ENCODE peak calls at places on chromosome 10, in six cellular contexts. One of them, this sample, is unnamed.

GRCh38 chr10:124719213-124719851 is 24.8 kb downstream of the FAM53B start:
- DNase-seq in prostate gland: peak
- DNase-seq in transverse colon: peak
- DNase-seq in NB4: peak
- DNase-seq in progenitor cell of endocrine pancreas: no peak
- DNase-seq in GM23338: peak
- DNase-seq in this sample: no peak

GRCh38 chr10:21919117-21919516 is 84.4 kb downstream of the DNAJC1 start:
- DNase-seq in GM23338: no peak
- DNase-seq in progenitor cell of endocrine pancreas: no peak
- DNase-seq in transverse colon: no peak
- DNase-seq in prostate gland: no peak
- DNase-seq in NB4: no peak
- DNase-seq in this sample: no peak

GRCh38 chr10:68342909-68343516 is 10.3 kb upstream of the PBLD start:
- DNase-seq in transverse colon: no peak
- DNase-seq in NB4: no peak
- DNase-seq in prostate gland: no peak
- DNase-seq in GM23338: no peak
- DNase-seq in progenitor cell of endocrine pancreas: no peak
- DNase-seq in this sample: no peak

GRCh38 chr10:83164134-83164533 is 975.2 kb upstream of the GHITM start:
- DNase-seq in progenitor cell of endocrine pancreas: no peak
- DNase-seq in GM23338: no peak
- DNase-seq in prostate gland: no peak
- DNase-seq in transverse colon: no peak
- DNase-seq in NB4: no peak
- DNase-seq in this sample: no peak

GRCh38 chr10:93072713-93073538 is 767 bp upstream of the CYP26A1 start:
- DNase-seq in progenitor cell of endocrine pancreas: no peak
- DNase-seq in transverse colon: no peak
- DNase-seq in GM23338: peak
- DNase-seq in prostate gland: no peak
- DNase-seq in NB4: no peak
- DNase-seq in this sample: no peak

GRCh38 chr10:9009505-9009904 is 955.0 kb downstream of the GATA3 start:
- DNase-seq in NB4: no peak
- DNase-seq in progenitor cell of endocrine pancreas: no peak
- DNase-seq in prostate gland: no peak
- DNase-seq in GM23338: no peak
- DNase-seq in transverse colon: no peak
- DNase-seq in this sample: no peak

GRCh38 chr10:1150638-1150955 is 94.4 kb downstream of the WDR37 start:
- DNase-seq in GM23338: no peak
- DNase-seq in progenitor cell of endocrine pancreas: no peak
- DNase-seq in NB4: no peak
- DNase-seq in transverse colon: no peak
- DNase-seq in prostate gland: no peak
- DNase-seq in this sample: no peak

GRCh38 chr10:128526793-128527375 is 400.7 kb upstream of the MKI67 start:
- DNase-seq in progenitor cell of endocrine pancreas: no peak
- DNase-seq in prostate gland: no peak
- DNase-seq in GM23338: no peak
- DNase-seq in NB4: no peak
- DNase-seq in transverse colon: no peak
- DNase-seq in this sample: no peak

GRCh38 chr10:121077331-121077730 is 226.2 kb downstream of the WDR11 start:
- DNase-seq in transverse colon: peak
- DNase-seq in GM23338: peak
- DNase-seq in progenitor cell of endocrine pancreas: no peak
- DNase-seq in NB4: peak
- DNase-seq in prostate gland: no peak
- DNase-seq in this sample: peak

GRCh38 chr10:107159871-107160270 is 4.6 kb downstream of the SORCS1 start:
- DNase-seq in prostate gland: no peak
- DNase-seq in NB4: no peak
- DNase-seq in progenitor cell of endocrine pancreas: no peak
- DNase-seq in transverse colon: no peak
- DNase-seq in GM23338: no peak
- DNase-seq in this sample: no peak
- TF ChIP-seq CTCF in prostate gland: no peak
- TF ChIP-seq CTCF in NB4: no peak
- TF ChIP-seq CTCF in progenitor cell of endocrine pancreas: no peak
- TF ChIP-seq CTCF in transverse colon: no peak
- TF ChIP-seq CTCF in GM23338: no peak
- TF ChIP-seq CTCF in this sample: no peak

DNA sequence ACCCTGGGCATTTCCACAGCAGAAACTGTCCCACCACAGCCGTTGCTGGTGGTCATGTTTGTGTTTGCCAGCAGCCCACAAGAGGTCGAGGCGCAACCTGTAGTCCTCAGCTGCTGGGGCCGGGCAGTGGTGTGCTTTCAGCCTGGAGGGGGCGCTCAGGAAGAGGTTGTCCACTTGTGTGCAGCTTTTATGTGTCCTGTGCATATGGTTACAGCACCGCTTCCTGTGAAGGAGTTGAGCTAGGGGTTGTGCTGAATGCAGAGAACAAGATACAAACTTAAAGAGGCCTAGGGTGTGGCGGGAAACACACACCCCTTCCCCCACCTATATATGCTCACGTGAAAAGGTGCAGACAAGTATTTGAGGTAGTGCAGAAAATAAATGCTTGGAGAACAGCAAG is 29.5 kb upstream of the PFKFB3 start:
- DNase-seq in progenitor cell of endocrine pancreas: no peak
- DNase-seq in transverse colon: peak
- DNase-seq in NB4: peak
- DNase-seq in prostate gland: no peak
- DNase-seq in GM23338: peak
- DNase-seq in this sample: no peak
- TF ChIP-seq CTCF in progenitor cell of endocrine pancreas: peak
- TF ChIP-seq CTCF in transverse colon: no peak
- TF ChIP-seq CTCF in NB4: peak
- TF ChIP-seq CTCF in prostate gland: no peak
- TF ChIP-seq CTCF in GM23338: peak
- TF ChIP-seq CTCF in this sample: no peak

GRCh38 chr10:62804384-62805138 is at the start of gene ADO:
- DNase-seq in prostate gland: peak
- DNase-seq in GM23338: peak
- DNase-seq in progenitor cell of endocrine pancreas: peak
- DNase-seq in NB4: peak
- DNase-seq in transverse colon: peak
- DNase-seq in this sample: peak
- TF ChIP-seq CTCF in prostate gland: no peak
- TF ChIP-seq CTCF in GM23338: no peak
- TF ChIP-seq CTCF in progenitor cell of endocrine pancreas: no peak
- TF ChIP-seq CTCF in NB4: no peak
- TF ChIP-seq CTCF in transverse colon: no peak
- TF ChIP-seq CTCF in this sample: no peak

GRCh38 chr10:95225136-95225535 is 31.1 kb downstream of the ACSM6 start:
- DNase-seq in GM23338: no peak
- DNase-seq in NB4: no peak
- DNase-seq in progenitor cell of endocrine pancreas: no peak
- DNase-seq in prostate gland: no peak
- DNase-seq in transverse colon: no peak
- DNase-seq in this sample: no peak
- TF ChIP-seq CTCF in GM23338: no peak
- TF ChIP-seq CTCF in NB4: no peak
- TF ChIP-seq CTCF in progenitor cell of endocrine pancreas: no peak
- TF ChIP-seq CTCF in prostate gland: no peak
- TF ChIP-seq CTCF in transverse colon: no peak
- TF ChIP-seq CTCF in this sample: peak

DNA sequence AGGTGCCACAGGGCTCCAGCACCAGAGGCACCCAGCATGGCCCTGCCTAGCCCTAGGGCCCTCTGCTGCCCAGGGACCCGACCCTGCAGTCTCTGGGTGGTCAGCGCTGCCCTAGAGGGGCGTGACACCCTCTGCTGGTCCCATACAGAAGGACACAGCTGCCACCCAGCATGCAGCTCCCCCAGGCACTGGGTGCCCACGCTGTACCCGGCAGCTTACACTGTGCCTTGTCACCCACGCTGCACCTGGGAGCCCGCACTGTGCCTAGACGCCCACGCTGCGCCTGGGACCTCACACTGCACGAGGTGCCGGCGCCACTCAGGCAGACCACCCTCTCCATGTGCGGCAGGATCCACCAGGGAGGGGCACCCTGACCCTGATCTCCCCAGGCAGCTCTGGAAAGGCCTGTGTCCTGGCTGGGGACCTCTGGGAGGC is 55.2 kb downstream of the PWWP2B start:
- DNase-seq in transverse colon: peak
- DNase-seq in NB4: peak
- DNase-seq in GM23338: no peak
- DNase-seq in progenitor cell of endocrine pancreas: no peak
- DNase-seq in prostate gland: no peak
- DNase-seq in this sample: no peak
- TF ChIP-seq CTCF in transverse colon: peak
- TF ChIP-seq CTCF in NB4: peak
- TF ChIP-seq CTCF in GM23338: peak
- TF ChIP-seq CTCF in progenitor cell of endocrine pancreas: peak
- TF ChIP-seq CTCF in prostate gland: peak
- TF ChIP-seq CTCF in this sample: peak

This sample was measured in osteocyte.